ENCODE peak calls at places on chromosomes 1 and 21, in seven cellular contexts. One of them, this sample, is unnamed.

GRCh38 chr1:205396972-205397616 is 24.8 kb downstream of the LEMD1 start:
- DNase-seq in activated T-cell treated with anti-CD3 and anti-CD28 coated beads, Interleukin-2, amount 50 U/mL, for 1 hour: no peak
- DNase-seq in RWPE1: peak; percentile 87
- DNase-seq in lower lobe of right lung: no peak
- DNase-seq in C1 segment of cervical spinal cord: no peak
- DNase-seq in CD8-positive, alpha-beta memory T cell: peak; percentile 6
- DNase-seq in naive thymus-derived CD4-positive, alpha-beta T cell: peak; percentile 14
- DNase-seq in this sample: peak; percentile 71

GRCh38 chr21:46035809-46036695 is 54.5 kb downstream of the COL6A1 start:
- DNase-seq in C1 segment of cervical spinal cord: no peak
- DNase-seq in CD8-positive, alpha-beta memory T cell: no peak
- DNase-seq in activated T-cell treated with anti-CD3 and anti-CD28 coated beads, Interleukin-2, amount 50 U/mL, for 1 hour: no peak
- DNase-seq in naive thymus-derived CD4-positive, alpha-beta T cell: no peak
- DNase-seq in lower lobe of right lung: no peak
- DNase-seq in RWPE1: no peak
- DNase-seq in this sample: no peak

GRCh38 chr1:116128669-116129068 is 17.5 kb downstream of the MAB21L3 start:
- DNase-seq in lower lobe of right lung: no peak
- DNase-seq in C1 segment of cervical spinal cord: no peak
- DNase-seq in CD8-positive, alpha-beta memory T cell: no peak
- DNase-seq in naive thymus-derived CD4-positive, alpha-beta T cell: peak; percentile 21
- DNase-seq in activated T-cell treated with anti-CD3 and anti-CD28 coated beads, Interleukin-2, amount 50 U/mL, for 1 hour: no peak
- DNase-seq in RWPE1: no peak
- DNase-seq in this sample: no peak

GRCh38 chr1:150999051-150999674 is 7.5 kb downstream of the MINDY1 start:
- DNase-seq in activated T-cell treated with anti-CD3 and anti-CD28 coated beads, Interleukin-2, amount 50 U/mL, for 1 hour: no peak
- DNase-seq in lower lobe of right lung: no peak
- DNase-seq in CD8-positive, alpha-beta memory T cell: no peak
- DNase-seq in naive thymus-derived CD4-positive, alpha-beta T cell: no peak
- DNase-seq in C1 segment of cervical spinal cord: no peak
- DNase-seq in RWPE1: no peak
- DNase-seq in this sample: no peak

GRCh38 chr1:95013948-95014574 is 58.7 kb downstream of the ALG14 start:
- DNase-seq in C1 segment of cervical spinal cord: no peak
- DNase-seq in naive thymus-derived CD4-positive, alpha-beta T cell: no peak
- DNase-seq in activated T-cell treated with anti-CD3 and anti-CD28 coated beads, Interleukin-2, amount 50 U/mL, for 1 hour: no peak
- DNase-seq in RWPE1: no peak
- DNase-seq in CD8-positive, alpha-beta memory T cell: no peak
- DNase-seq in lower lobe of right lung: no peak
- DNase-seq in this sample: no peak

GRCh38 chr1:74505133-74505532 is 7.3 kb downstream of the LRRC53 start:
- DNase-seq in naive thymus-derived CD4-positive, alpha-beta T cell: no peak
- DNase-seq in CD8-positive, alpha-beta memory T cell: no peak
- DNase-seq in C1 segment of cervical spinal cord: no peak
- DNase-seq in RWPE1: no peak
- DNase-seq in lower lobe of right lung: no peak
- DNase-seq in activated T-cell treated with anti-CD3 and anti-CD28 coated beads, Interleukin-2, amount 50 U/mL, for 1 hour: no peak
- DNase-seq in this sample: no peak

GRCh38 chr1:197399691-197400521 is 131.9 kb downstream of the CRB1 start:
- DNase-seq in activated T-cell treated with anti-CD3 and anti-CD28 coated beads, Interleukin-2, amount 50 U/mL, for 1 hour: peak; percentile 22
- DNase-seq in RWPE1: peak; percentile 76
- DNase-seq in C1 segment of cervical spinal cord: no peak
- DNase-seq in naive thymus-derived CD4-positive, alpha-beta T cell: peak; percentile 28
- DNase-seq in lower lobe of right lung: no peak
- DNase-seq in CD8-positive, alpha-beta memory T cell: no peak
- DNase-seq in this sample: peak; percentile 35

GRCh38 chr1:58829861-58830260 is 46.0 kb upstream of the JUN start:
- DNase-seq in activated T-cell treated with anti-CD3 and anti-CD28 coated beads, Interleukin-2, amount 50 U/mL, for 1 hour: no peak
- DNase-seq in CD8-positive, alpha-beta memory T cell: no peak
- DNase-seq in lower lobe of right lung: no peak
- DNase-seq in naive thymus-derived CD4-positive, alpha-beta T cell: no peak
- DNase-seq in C1 segment of cervical spinal cord: no peak
- DNase-seq in RWPE1: no peak
- DNase-seq in this sample: no peak

GRCh38 chr1:161198877-161199431 is at the start of gene ADAMTS4:
- DNase-seq in activated T-cell treated with anti-CD3 and anti-CD28 coated beads, Interleukin-2, amount 50 U/mL, for 1 hour: no peak
- DNase-seq in RWPE1: no peak
- DNase-seq in CD8-positive, alpha-beta memory T cell: no peak
- DNase-seq in C1 segment of cervical spinal cord: peak; percentile 80
- DNase-seq in naive thymus-derived CD4-positive, alpha-beta T cell: no peak
- DNase-seq in lower lobe of right lung: no peak
- DNase-seq in this sample: peak; percentile 56

GRCh38 chr21:39441502-39442475 is 3.8 kb downstream of the LCA5L start:
- DNase-seq in CD8-positive, alpha-beta memory T cell: no peak
- DNase-seq in naive thymus-derived CD4-positive, alpha-beta T cell: peak; percentile 29
- DNase-seq in lower lobe of right lung: no peak
- DNase-seq in RWPE1: peak; percentile 48
- DNase-seq in activated T-cell treated with anti-CD3 and anti-CD28 coated beads, Interleukin-2, amount 50 U/mL, for 1 hour: no peak
- DNase-seq in C1 segment of cervical spinal cord: no peak
- DNase-seq in this sample: no peak

GRCh38 chr1:109556563-109556962 is 8.1 kb downstream of the GNAI3 start:
- DNase-seq in activated T-cell treated with anti-CD3 and anti-CD28 coated beads, Interleukin-2, amount 50 U/mL, for 1 hour: no peak
- DNase-seq in RWPE1: no peak
- DNase-seq in naive thymus-derived CD4-positive, alpha-beta T cell: no peak
- DNase-seq in CD8-positive, alpha-beta memory T cell: no peak
- DNase-seq in lower lobe of right lung: no peak
- DNase-seq in C1 segment of cervical spinal cord: no peak
- DNase-seq in this sample: no peak

GRCh38 chr1:42736571-42737200 is 3.4 kb downstream of the CLDN19 start:
- DNase-seq in RWPE1: no peak
- DNase-seq in CD8-positive, alpha-beta memory T cell: no peak
- DNase-seq in lower lobe of right lung: no peak
- DNase-seq in activated T-cell treated with anti-CD3 and anti-CD28 coated beads, Interleukin-2, amount 50 U/mL, for 1 hour: no peak
- DNase-seq in C1 segment of cervical spinal cord: no peak
- DNase-seq in naive thymus-derived CD4-positive, alpha-beta T cell: no peak
- DNase-seq in this sample: no peak

GRCh38 chr1:231357831-231358354 is 19.8 kb downstream of the SPRTN start:
- DNase-seq in naive thymus-derived CD4-positive, alpha-beta T cell: peak; percentile 48
- DNase-seq in C1 segment of cervical spinal cord: no peak
- DNase-seq in RWPE1: peak; percentile 52
- DNase-seq in lower lobe of right lung: no peak
- DNase-seq in CD8-positive, alpha-beta memory T cell: no peak
- DNase-seq in activated T-cell treated with anti-CD3 and anti-CD28 coated beads, Interleukin-2, amount 50 U/mL, for 1 hour: no peak
- DNase-seq in this sample: peak; percentile 37

GRCh38 chr1:44249543-44249942 is 36.3 kb downstream of the DMAP1 start:
- DNase-seq in CD8-positive, alpha-beta memory T cell: no peak
- DNase-seq in lower lobe of right lung: no peak
- DNase-seq in activated T-cell treated with anti-CD3 and anti-CD28 coated beads, Interleukin-2, amount 50 U/mL, for 1 hour: no peak
- DNase-seq in C1 segment of cervical spinal cord: no peak
- DNase-seq in RWPE1: no peak
- DNase-seq in naive thymus-derived CD4-positive, alpha-beta T cell: no peak
- DNase-seq in this sample: no peak

GRCh38 chr1:93489756-93490155 is 41.8 kb downstream of the FNBP1L start:
- DNase-seq in C1 segment of cervical spinal cord: no peak
- DNase-seq in naive thymus-derived CD4-positive, alpha-beta T cell: no peak
- DNase-seq in lower lobe of right lung: no peak
- DNase-seq in CD8-positive, alpha-beta memory T cell: no peak
- DNase-seq in RWPE1: no peak
- DNase-seq in activated T-cell treated with anti-CD3 and anti-CD28 coated beads, Interleukin-2, amount 50 U/mL, for 1 hour: no peak
- DNase-seq in this sample: no peak

GRCh38 chr1:161133220-161133740 is 813 bp upstream of the DEDD start:
- DNase-seq in RWPE1: peak; percentile 30
- DNase-seq in activated T-cell treated with anti-CD3 and anti-CD28 coated beads, Interleukin-2, amount 50 U/mL, for 1 hour: no peak
- DNase-seq in lower lobe of right lung: no peak
- DNase-seq in naive thymus-derived CD4-positive, alpha-beta T cell: no peak
- DNase-seq in C1 segment of cervical spinal cord: no peak
- DNase-seq in CD8-positive, alpha-beta memory T cell: no peak
- DNase-seq in this sample: no peak

GRCh38 chr21:42629856-42630410 is 23.5 kb upstream of the PDE9A start:
- DNase-seq in lower lobe of right lung: peak; percentile 15
- DNase-seq in activated T-cell treated with anti-CD3 and anti-CD28 coated beads, Interleukin-2, amount 50 U/mL, for 1 hour: no peak
- DNase-seq in C1 segment of cervical spinal cord: no peak
- DNase-seq in CD8-positive, alpha-beta memory T cell: no peak
- DNase-seq in RWPE1: no peak
- DNase-seq in naive thymus-derived CD4-positive, alpha-beta T cell: no peak
- DNase-seq in this sample: no peak

GRCh38 chr1:186793582-186793927 is 35.2 kb upstream of the PLA2G4A start:
- DNase-seq in lower lobe of right lung: no peak
- DNase-seq in naive thymus-derived CD4-positive, alpha-beta T cell: no peak
- DNase-seq in CD8-positive, alpha-beta memory T cell: no peak
- DNase-seq in C1 segment of cervical spinal cord: no peak
- DNase-seq in RWPE1: no peak
- DNase-seq in activated T-cell treated with anti-CD3 and anti-CD28 coated beads, Interleukin-2, amount 50 U/mL, for 1 hour: no peak
- DNase-seq in this sample: no peak

GRCh38 chr1:172145231-172145651 is 275.2 kb upstream of the C1orf105 start:
- DNase-seq in CD8-positive, alpha-beta memory T cell: no peak
- DNase-seq in activated T-cell treated with anti-CD3 and anti-CD28 coated beads, Interleukin-2, amount 50 U/mL, for 1 hour: no peak
- DNase-seq in naive thymus-derived CD4-positive, alpha-beta T cell: no peak
- DNase-seq in C1 segment of cervical spinal cord: no peak
- DNase-seq in lower lobe of right lung: no peak
- DNase-seq in RWPE1: no peak
- DNase-seq in this sample: no peak

GRCh38 chr1:110225756-110226404 is 15.8 kb downstream of the KCNC4 start:
- DNase-seq in activated T-cell treated with anti-CD3 and anti-CD28 coated beads, Interleukin-2, amount 50 U/mL, for 1 hour: no peak
- DNase-seq in naive thymus-derived CD4-positive, alpha-beta T cell: no peak
- DNase-seq in lower lobe of right lung: no peak
- DNase-seq in RWPE1: no peak
- DNase-seq in CD8-positive, alpha-beta memory T cell: no peak
- DNase-seq in C1 segment of cervical spinal cord: no peak
- DNase-seq in this sample: no peak

GRCh38 chr1:206534552-206534951 is 27.2 kb downstream of the RASSF5 start:
- DNase-seq in CD8-positive, alpha-beta memory T cell: no peak
- DNase-seq in naive thymus-derived CD4-positive, alpha-beta T cell: no peak
- DNase-seq in lower lobe of right lung: no peak
- DNase-seq in activated T-cell treated with anti-CD3 and anti-CD28 coated beads, Interleukin-2, amount 50 U/mL, for 1 hour: no peak
- DNase-seq in RWPE1: no peak
- DNase-seq in C1 segment of cervical spinal cord: no peak
- DNase-seq in this sample: no peak

GRCh38 chr1:237863234-237863633 is 27.5 kb downstream of the ZP4 start:
- DNase-seq in activated T-cell treated with anti-CD3 and anti-CD28 coated beads, Interleukin-2, amount 50 U/mL, for 1 hour: no peak
- DNase-seq in CD8-positive, alpha-beta memory T cell: no peak
- DNase-seq in naive thymus-derived CD4-positive, alpha-beta T cell: no peak
- DNase-seq in C1 segment of cervical spinal cord: no peak
- DNase-seq in RWPE1: no peak
- DNase-seq in lower lobe of right lung: no peak
- DNase-seq in this sample: no peak

GRCh38 chr1:219880765-219881457 is 47.4 kb downstream of the SLC30A10 start:
- DNase-seq in lower lobe of right lung: no peak
- DNase-seq in naive thymus-derived CD4-positive, alpha-beta T cell: no peak
- DNase-seq in RWPE1: no peak
- DNase-seq in CD8-positive, alpha-beta memory T cell: no peak
- DNase-seq in C1 segment of cervical spinal cord: no peak
- DNase-seq in activated T-cell treated with anti-CD3 and anti-CD28 coated beads, Interleukin-2, amount 50 U/mL, for 1 hour: no peak
- DNase-seq in this sample: no peak

GRCh38 chr1:11783556-11783955 is 21.6 kb downstream of the C1orf167 start:
- DNase-seq in CD8-positive, alpha-beta memory T cell: no peak
- DNase-seq in C1 segment of cervical spinal cord: no peak
- DNase-seq in activated T-cell treated with anti-CD3 and anti-CD28 coated beads, Interleukin-2, amount 50 U/mL, for 1 hour: no peak
- DNase-seq in lower lobe of right lung: no peak
- DNase-seq in naive thymus-derived CD4-positive, alpha-beta T cell: no peak
- DNase-seq in RWPE1: no peak
- DNase-seq in this sample: no peak

GRCh38 chr1:109912873-109913272 is 2.2 kb downstream of the CSF1 start:
- DNase-seq in CD8-positive, alpha-beta memory T cell: no peak
- DNase-seq in lower lobe of right lung: no peak
- DNase-seq in activated T-cell treated with anti-CD3 and anti-CD28 coated beads, Interleukin-2, amount 50 U/mL, for 1 hour: no peak
- DNase-seq in C1 segment of cervical spinal cord: no peak
- DNase-seq in naive thymus-derived CD4-positive, alpha-beta T cell: no peak
- DNase-seq in RWPE1: no peak
- DNase-seq in this sample: no peak

GRCh38 chr1:7727816-7728477 is 43.1 kb upstream of the VAMP3 start:
- DNase-seq in C1 segment of cervical spinal cord: peak; percentile 53
- DNase-seq in naive thymus-derived CD4-positive, alpha-beta T cell: no peak
- DNase-seq in RWPE1: no peak
- DNase-seq in activated T-cell treated with anti-CD3 and anti-CD28 coated beads, Interleukin-2, amount 50 U/mL, for 1 hour: no peak
- DNase-seq in CD8-positive, alpha-beta memory T cell: no peak
- DNase-seq in lower lobe of right lung: no peak
- DNase-seq in this sample: no peak

GRCh38 chr1:222757673-222758268 is 20.8 kb downstream of the FAM177B start:
- DNase-seq in lower lobe of right lung: no peak
- DNase-seq in CD8-positive, alpha-beta memory T cell: no peak
- DNase-seq in RWPE1: no peak
- DNase-seq in C1 segment of cervical spinal cord: no peak
- DNase-seq in naive thymus-derived CD4-positive, alpha-beta T cell: no peak
- DNase-seq in activated T-cell treated with anti-CD3 and anti-CD28 coated beads, Interleukin-2, amount 50 U/mL, for 1 hour: no peak
- DNase-seq in this sample: no peak

GRCh38 chr1:101183388-101183699 is 53.5 kb upstream of the S1PR1 start:
- DNase-seq in activated T-cell treated with anti-CD3 and anti-CD28 coated beads, Interleukin-2, amount 50 U/mL, for 1 hour: no peak
- DNase-seq in naive thymus-derived CD4-positive, alpha-beta T cell: no peak
- DNase-seq in lower lobe of right lung: no peak
- DNase-seq in C1 segment of cervical spinal cord: no peak
- DNase-seq in CD8-positive, alpha-beta memory T cell: no peak
- DNase-seq in RWPE1: no peak
- DNase-seq in this sample: no peak

GRCh38 chr1:171257207-171258052 is 9.1 kb downstream of the FMO1 start:
- DNase-seq in RWPE1: peak; percentile 71
- DNase-seq in activated T-cell treated with anti-CD3 and anti-CD28 coated beads, Interleukin-2, amount 50 U/mL, for 1 hour: no peak
- DNase-seq in C1 segment of cervical spinal cord: no peak
- DNase-seq in naive thymus-derived CD4-positive, alpha-beta T cell: no peak
- DNase-seq in CD8-positive, alpha-beta memory T cell: no peak
- DNase-seq in lower lobe of right lung: no peak
- DNase-seq in this sample: no peak

GRCh38 chr21:29258626-29259335 is 39.9 kb upstream of the BACH1 start:
- DNase-seq in CD8-positive, alpha-beta memory T cell: no peak
- DNase-seq in lower lobe of right lung: no peak
- DNase-seq in RWPE1: peak; percentile 86
- DNase-seq in activated T-cell treated with anti-CD3 and anti-CD28 coated beads, Interleukin-2, amount 50 U/mL, for 1 hour: no peak
- DNase-seq in C1 segment of cervical spinal cord: no peak
- DNase-seq in naive thymus-derived CD4-positive, alpha-beta T cell: no peak
- DNase-seq in this sample: no peak

GRCh38 chr1:94989911-94990463 is 63.1 kb upstream of the CNN3 start:
- DNase-seq in RWPE1: no peak
- DNase-seq in naive thymus-derived CD4-positive, alpha-beta T cell: no peak
- DNase-seq in CD8-positive, alpha-beta memory T cell: no peak
- DNase-seq in activated T-cell treated with anti-CD3 and anti-CD28 coated beads, Interleukin-2, amount 50 U/mL, for 1 hour: no peak
- DNase-seq in C1 segment of cervical spinal cord: no peak
- DNase-seq in lower lobe of right lung: no peak
- DNase-seq in this sample: peak; percentile 24

GRCh38 chr1:158035976-158036583 is 42.6 kb downstream of the KIRREL1 start:
- DNase-seq in CD8-positive, alpha-beta memory T cell: no peak
- DNase-seq in C1 segment of cervical spinal cord: no peak
- DNase-seq in RWPE1: no peak
- DNase-seq in activated T-cell treated with anti-CD3 and anti-CD28 coated beads, Interleukin-2, amount 50 U/mL, for 1 hour: no peak
- DNase-seq in lower lobe of right lung: no peak
- DNase-seq in naive thymus-derived CD4-positive, alpha-beta T cell: no peak
- DNase-seq in this sample: no peak

GRCh38 chr1:93818570-93818959 is 60.4 kb downstream of the DNTTIP2 start:
- DNase-seq in lower lobe of right lung: no peak
- DNase-seq in naive thymus-derived CD4-positive, alpha-beta T cell: no peak
- DNase-seq in RWPE1: no peak
- DNase-seq in activated T-cell treated with anti-CD3 and anti-CD28 coated beads, Interleukin-2, amount 50 U/mL, for 1 hour: no peak
- DNase-seq in C1 segment of cervical spinal cord: no peak
- DNase-seq in CD8-positive, alpha-beta memory T cell: no peak
- DNase-seq in this sample: no peak

GRCh38 chr1:43322506-43322905 is 15.1 kb upstream of the MPL start:
- DNase-seq in C1 segment of cervical spinal cord: no peak
- DNase-seq in RWPE1: no peak
- DNase-seq in activated T-cell treated with anti-CD3 and anti-CD28 coated beads, Interleukin-2, amount 50 U/mL, for 1 hour: no peak
- DNase-seq in naive thymus-derived CD4-positive, alpha-beta T cell: no peak
- DNase-seq in lower lobe of right lung: no peak
- DNase-seq in CD8-positive, alpha-beta memory T cell: no peak
- DNase-seq in this sample: no peak

GRCh38 chr1:37797750-37798345 is 4.2 kb downstream of the MANEAL start:
- DNase-seq in C1 segment of cervical spinal cord: no peak
- DNase-seq in naive thymus-derived CD4-positive, alpha-beta T cell: no peak
- DNase-seq in activated T-cell treated with anti-CD3 and anti-CD28 coated beads, Interleukin-2, amount 50 U/mL, for 1 hour: no peak
- DNase-seq in lower lobe of right lung: no peak
- DNase-seq in CD8-positive, alpha-beta memory T cell: no peak
- DNase-seq in RWPE1: no peak
- DNase-seq in this sample: no peak

GRCh38 chr21:46316708-46317324 is 6.9 kb downstream of the C21orf58 start:
- DNase-seq in CD8-positive, alpha-beta memory T cell: no peak
- DNase-seq in lower lobe of right lung: no peak
- DNase-seq in naive thymus-derived CD4-positive, alpha-beta T cell: no peak
- DNase-seq in activated T-cell treated with anti-CD3 and anti-CD28 coated beads, Interleukin-2, amount 50 U/mL, for 1 hour: no peak
- DNase-seq in RWPE1: no peak
- DNase-seq in C1 segment of cervical spinal cord: no peak
- DNase-seq in this sample: no peak

GRCh38 chr1:37434292-37434907 is 40.0 kb upstream of the ZC3H12A start:
- DNase-seq in lower lobe of right lung: peak; percentile 80
- DNase-seq in naive thymus-derived CD4-positive, alpha-beta T cell: peak; percentile 54
- DNase-seq in CD8-positive, alpha-beta memory T cell: peak; percentile 54
- DNase-seq in activated T-cell treated with anti-CD3 and anti-CD28 coated beads, Interleukin-2, amount 50 U/mL, for 1 hour: peak; percentile 77
- DNase-seq in RWPE1: peak; percentile 78
- DNase-seq in C1 segment of cervical spinal cord: peak; percentile 33
- DNase-seq in this sample: peak; percentile 83